ENCODE peak calls at places on chromosomes 6 and 20, in ten cellular contexts. N is activated effector memory CD4-positive, alpha-beta T cell treated with Interleukin-2 at 50 U/mL for 16 hours; T is GM10248; G is K562; M is stimulated activated CD4-positive, alpha-beta T cell treated with anti-CD3 and anti-CD28 coated beads, Interleukin-2, amount 100 ng/mL, for 4 hours; A is RWPE1; S is heart left ventricle; I is astrocyte of the cerebellum; E is nephron progenitor cell; B is KBM-7. O is an unnamed sample.

GRCh38 chr6:155093430-155093829 is 98.3 kb downstream of the TIAM2 start:
- DNase-seq in G (no peak), S (no peak), T (no peak), M (peak; percentile 9), B (peak; percentile 10), I (no peak), E (no peak), N (peak; percentile 28), A (no peak), O (no peak)

GRCh38 chr6:63347599-63347998 is 27.8 kb upstream of the LGSN start:
- DNase-seq in B (no peak), M (no peak), T (no peak), G (no peak), I (peak; percentile 23), E (no peak), A (peak; percentile 75), S (no peak), N (no peak), O (no peak)

GRCh38 chr6:170454512-170455285 is 98.4 kb downstream of the PSMB1 start:
- DNase-seq in A (no peak), N (no peak), G (no peak), I (no peak), S (peak; percentile 58), E (no peak), T (no peak), M (no peak), B (no peak), O (peak; percentile 66)

GRCh38 chr6:1724616-1725015 is 114.9 kb downstream of the FOXC1 start:
- DNase-seq in T (no peak), N (no peak), E (no peak), A (peak; percentile 48), B (no peak), G (no peak), I (no peak), M (no peak), S (peak; percentile 63), O (peak; percentile 65)

GRCh38 chr20:2746636-2747265 is 53.7 kb downstream of the CPXM1 start:
- DNase-seq in G (no peak), I (no peak), A (no peak), E (no peak), B (peak; percentile 66), T (no peak), M (no peak), N (no peak), S (no peak), O (no peak)

GRCh38 chr6:116011520-116011919 is 49.2 kb downstream of the FRK start:
- DNase-seq in I (no peak), T (no peak), B (no peak), N (no peak), G (no peak), A (peak; percentile 68), E (no peak), S (no peak), M (peak; percentile 2), O (no peak)

GRCh38 chr6:149925974-149926777 is 3.3 kb upstream of the RAET1G start:
- DNase-seq in E (peak; percentile 90), B (peak; percentile 91), N (peak; percentile 61), G (peak; percentile 91), M (peak; percentile 60), I (peak; percentile 47), T (no peak), S (peak; percentile 93), A (peak; percentile 73), O (peak; percentile 92)

GRCh38 chr6:157609117-157609516 is 213.9 kb upstream of the SNX9 start:
- DNase-seq in M (no peak), S (no peak), G (no peak), B (no peak), A (no peak), N (no peak), E (no peak), T (no peak), I (no peak), O (no peak)

GRCh38 chr6:70673601-70674000 is 5.9 kb downstream of the SMAP1 start:
- DNase-seq in T (no peak), M (no peak), I (no peak), S (no peak), N (no peak), E (no peak), B (no peak), G (peak; percentile 29), A (no peak), O (no peak)

GRCh38 chr20:36491901-36492617 is 49.3 kb upstream of the MYL9 start:
- DNase-seq in I (peak; percentile 36), E (no peak), M (peak; percentile 33), N (peak; percentile 44), G (no peak), B (peak; percentile 62), S (no peak), A (peak; percentile 72), T (peak; percentile 67), O (no peak)

GRCh38 chr6:19210849-19211590 is 626.1 kb upstream of the ID4 start:
- DNase-seq in M (no peak), A (no peak), S (peak; percentile 51), G (peak; percentile 42), I (no peak), B (peak; percentile 6), E (peak; percentile 59), T (peak; percentile 12), N (no peak), O (peak; percentile 53)

GRCh38 chr6:17505767-17506280 is 94.3 kb upstream of the FAM8A1 start:
- DNase-seq in E (no peak), I (no peak), N (no peak), B (no peak), S (no peak), T (no peak), M (no peak), A (no peak), G (no peak), O (no peak)

GRCh38 chr6:34601706-34602105 is 45.6 kb upstream of the SPDEF start:
- DNase-seq in E (no peak), B (no peak), T (no peak), N (no peak), G (no peak), M (no peak), A (no peak), S (no peak), I (no peak), O (peak; percentile 47)

GRCh38 chr20:17749628-17749978 is 49.8 kb downstream of the BANF2 start:
- DNase-seq in S (no peak), I (no peak), A (no peak), G (no peak), M (no peak), B (no peak), T (no peak), N (no peak), E (no peak), O (no peak)

GRCh38 chr6:106444777-106445507 is 84.4 kb downstream of the CRYBG1 start:
- DNase-seq in S (no peak), I (peak; percentile 52), G (peak; percentile 65), A (peak; percentile 79), M (peak; percentile 22), E (peak; percentile 16), B (peak; percentile 69), N (no peak), T (peak; percentile 64), O (no peak)

GRCh38 chr6:167745660-167746376 is 80.9 kb upstream of the AFDN start:
- DNase-seq in S (peak; percentile 58), M (no peak), G (no peak), B (no peak), E (no peak), I (no peak), N (no peak), A (no peak), T (no peak), O (peak; percentile 82)

GRCh38 chr20:61461459-61461858 is 209.4 kb downstream of the CDH4 start:
- DNase-seq in G (no peak), B (no peak), N (no peak), A (no peak), S (no peak), T (no peak), E (peak; percentile 21), M (no peak), I (no peak), O (no peak)

GRCh38 chr20:4161447-4162251 is 146.3 kb upstream of the RNF24 start:
- DNase-seq in G (no peak), I (no peak), S (no peak), B (no peak), A (peak; percentile 36), T (no peak), N (no peak), E (no peak), M (no peak), O (no peak)

GRCh38 chr6:23659125-23659524 is 466.9 kb upstream of the NRSN1 start:
- DNase-seq in A (no peak), T (no peak), E (peak; percentile 45), M (no peak), N (no peak), I (no peak), G (no peak), S (no peak), B (no peak), O (no peak)

GRCh38 chr6:170140129-170140528 is 150.7 kb downstream of the DLL1 start:
- DNase-seq in N (no peak), M (no peak), B (no peak), S (no peak), E (no peak), T (no peak), I (no peak), G (peak; percentile 13), A (no peak), O (peak; percentile 21)

GRCh38 chr20:24543168-24543567 is 73.7 kb downstream of the SYNDIG1 start:
- DNase-seq in A (no peak), I (no peak), E (no peak), T (no peak), N (no peak), M (no peak), G (no peak), B (no peak), S (no peak), O (no peak)

GRCh38 chr6:105595829-105596228 is 192.9 kb upstream of the PREP start:
- DNase-seq in I (no peak), M (no peak), A (no peak), T (no peak), N (no peak), S (no peak), B (no peak), G (no peak), E (no peak), O (no peak)

GRCh38 chr6:32081168-32081624 is 27.9 kb downstream of the TNXB start:
- DNase-seq in G (peak; percentile 61), A (peak; percentile 73), B (peak; percentile 44), N (no peak), I (peak; percentile 66), S (peak; percentile 80), T (no peak), E (no peak), M (no peak), O (peak; percentile 82)

GRCh38 chr6:2529217-2529719 is 221.5 kb downstream of the MYLK4 start:
- DNase-seq in B (no peak), S (no peak), I (no peak), A (no peak), E (no peak), G (no peak), T (no peak), N (no peak), M (no peak), O (no peak)

GRCh38 chr20:16574656-16575355 is 1.6 kb upstream of the KIF16B start:
- DNase-seq in E (peak; percentile 87), I (no peak), T (peak; percentile 88), S (peak; percentile 93), M (peak; percentile 76), N (peak; percentile 60), G (peak; percentile 91), A (peak; percentile 94), B (peak; percentile 91), O (peak; percentile 96)

GRCh38 chr20:37464611-37465010 is 56.4 kb upstream of the NNAT start:
- DNase-seq in T (no peak), G (no peak), N (no peak), M (no peak), B (no peak), S (no peak), A (no peak), E (no peak), I (no peak), O (no peak)

GRCh38 chr6:144936764-144937163 is 651.6 kb downstream of the UTRN start:
- DNase-seq in S (no peak), T (no peak), N (no peak), I (no peak), G (no peak), A (no peak), B (no peak), M (no peak), E (no peak), O (no peak)